ENCODE peak calls at places on chromosomes 16 and 17, in seven cellular contexts. N, B, X, U, L, Z and Y are unnamed samples.

GRCh38 chr17:13476722-13477121 is 125.0 kb downstream of the HS3ST3A1 start:
- DNase-seq in N (no peak), B (no peak), X (no peak), U (no peak), L (no peak), Z (no peak), Y (no peak)

GRCh38 chr17:58755577-58756245 is at the start of gene PPM1E:
- DNase-seq in N (no peak), B (peak), X (peak), U (peak), L (peak), Z (peak), Y (peak)

GRCh38 chr17:17810374-17811248 is 26.2 kb downstream of the SREBF1 start:
- DNase-seq in N (no peak), B (no peak), X (no peak), U (no peak), L (no peak), Z (no peak), Y (no peak)

GRCh38 chr16:1993731-1994131 is 4.0 kb downstream of the SYNGR3 start:
- DNase-seq in N (no peak), B (no peak), X (no peak), U (no peak), L (no peak), Z (no peak), Y (no peak)

GRCh38 chr16:83995756-83996155 is 27.7 kb downstream of the NECAB2 start:
- DNase-seq in N (no peak), B (no peak), X (peak), U (peak), L (peak), Z (no peak), Y (peak)

GRCh38 chr17:17224137-17224536 is 12.8 kb downstream of the FLCN start:
- DNase-seq in N (no peak), B (no peak), X (no peak), U (no peak), L (no peak), Z (no peak), Y (no peak)

GRCh38 chr16:23466162-23466885 is 13.3 kb upstream of the COG7 start:
- DNase-seq in N (no peak), B (no peak), X (no peak), U (no peak), L (peak), Z (no peak), Y (no peak)

GRCh38 chr16:49324703-49325102 is 43.1 kb upstream of the CBLN1 start:
- DNase-seq in N (no peak), B (no peak), X (no peak), U (no peak), L (no peak), Z (no peak), Y (no peak)

GRCh38 chr17:6755731-6756184 is at the start of gene XAF1:
- DNase-seq in N (no peak), B (peak), X (peak), U (peak), L (peak), Z (no peak), Y (peak)

GRCh38 chr16:86709902-86710601 is 131.7 kb downstream of the FOXL1 start:
- DNase-seq in N (no peak), B (no peak), X (no peak), U (no peak), L (no peak), Z (no peak), Y (no peak)

GRCh38 chr16:73015612-73016487 is 32.1 kb downstream of the ZFHX3 start:
- DNase-seq in N (no peak), B (no peak), X (peak), U (no peak), L (peak), Z (no peak), Y (no peak)

GRCh38 chr16:23482778-23483177 is 27.5 kb downstream of the GGA2 start:
- DNase-seq in N (no peak), B (no peak), X (no peak), U (no peak), L (no peak), Z (no peak), Y (no peak)

GRCh38 chr16:10256855-10257641 is 74.8 kb upstream of the GRIN2A start:
- DNase-seq in N (no peak), B (peak), X (peak), U (peak), L (no peak), Z (peak), Y (peak)

GRCh38 chr17:72416054-72416691 is 295.4 kb downstream of the SOX9 start:
- DNase-seq in N (no peak), B (no peak), X (no peak), U (peak), L (no peak), Z (no peak), Y (no peak)

GRCh38 chr16:3444032-3444388 is 530 bp downstream of the NAA60 start:
- DNase-seq in N (no peak), B (peak), X (peak), U (peak), L (no peak), Z (no peak), Y (peak)

GRCh38 chr17:28335959-28336871 is 654 bp downstream of the TNFAIP1 start:
- DNase-seq in N (no peak), B (no peak), X (peak), U (peak), L (peak), Z (no peak), Y (peak)

GRCh38 chr17:8441690-8442089 is 6.0 kb downstream of the NDEL1 start:
- DNase-seq in N (no peak), B (no peak), X (no peak), U (no peak), L (no peak), Z (no peak), Y (no peak)

GRCh38 chr17:46089389-46089965 is 90.4 kb downstream of the STH start:
- DNase-seq in N (no peak), B (no peak), X (no peak), U (no peak), L (no peak), Z (no peak), Y (no peak)

GRCh38 chr17:46179375-46179999 is 13.7 kb downstream of the KANSL1 start:
- DNase-seq in N (no peak), B (no peak), X (no peak), U (peak), L (no peak), Z (no peak), Y (no peak)

GRCh38 chr17:69175812-69176517 is 34.3 kb upstream of the ABCA6 start:
- DNase-seq in N (no peak), B (no peak), X (no peak), U (no peak), L (no peak), Z (no peak), Y (no peak)

GRCh38 chr16:73878616-73879015 is 418.0 kb upstream of the PSMD7 start:
- DNase-seq in N (no peak), B (no peak), X (no peak), U (peak), L (no peak), Z (no peak), Y (no peak)

GRCh38 chr16:67430504-67431076 is 331 bp upstream of the HSD11B2 start:
- DNase-seq in N (no peak), B (peak), X (peak), U (no peak), L (peak), Z (no peak), Y (peak)

GRCh38 chr16:83727018-83727417 is 80.8 kb upstream of the HSBP1 start:
- DNase-seq in N (no peak), B (no peak), X (no peak), U (no peak), L (no peak), Z (no peak), Y (no peak)

GRCh38 chr16:8620535-8620934 is 963 bp upstream of the METTL22 start:
- DNase-seq in N (no peak), B (no peak), X (no peak), U (no peak), L (no peak), Z (no peak), Y (no peak)

GRCh38 chr17:2853722-2854580 is 57.7 kb downstream of the RAP1GAP2 start:
- DNase-seq in N (no peak), B (peak), X (peak), U (no peak), L (no peak), Z (no peak), Y (peak)

GRCh38 chr16:27455700-27456099 is 53.7 kb downstream of the IL21R start:
- DNase-seq in N (no peak), B (peak), X (no peak), U (no peak), L (no peak), Z (no peak), Y (no peak)

GRCh38 chr16:24826096-24826690 is 19.6 kb upstream of the SLC5A11 start:
- DNase-seq in N (no peak), B (no peak), X (no peak), U (no peak), L (no peak), Z (no peak), Y (no peak)

GRCh38 chr17:3770471-3770870 is 30.5 kb downstream of the ITGAE start:
- DNase-seq in N (no peak), B (no peak), X (no peak), U (no peak), L (peak), Z (no peak), Y (no peak)

GRCh38 chr17:55496094-55496881 is 15.0 kb downstream of the SMIM36 start:
- DNase-seq in N (no peak), B (no peak), X (no peak), U (peak), L (no peak), Z (no peak), Y (peak)

GRCh38 chr17:59165933-59166342 is 10.4 kb downstream of the PRR11 start:
- DNase-seq in N (no peak), B (peak), X (peak), U (peak), L (no peak), Z (no peak), Y (no peak)

GRCh38 chr17:78107457-78107856 is 21.1 kb downstream of the TMC6 start:
- DNase-seq in N (no peak), B (no peak), X (no peak), U (no peak), L (peak), Z (no peak), Y (no peak)

GRCh38 chr17:3732171-3732570 is 8.5 kb downstream of the HASPIN start:
- DNase-seq in N (no peak), B (no peak), X (no peak), U (no peak), L (no peak), Z (no peak), Y (no peak)

GRCh38 chr16:68406458-68407041 is 41.8 kb downstream of the SMPD3 start:
- DNase-seq in N (no peak), B (no peak), X (no peak), U (peak), L (no peak), Z (no peak), Y (no peak)

GRCh38 chr16:65833171-65833871 is 533.2 kb upstream of the CDH5 start:
- DNase-seq in N (no peak), B (no peak), X (no peak), U (no peak), L (no peak), Z (no peak), Y (no peak)

GRCh38 chr16:85134794-85135153 is 22.5 kb upstream of the CIBAR2 start:
- DNase-seq in N (no peak), B (no peak), X (no peak), U (no peak), L (no peak), Z (no peak), Y (no peak)

GRCh38 chr17:78111012-78111726 is 17.4 kb downstream of the TMC6 start:
- DNase-seq in N (no peak), B (no peak), X (no peak), U (no peak), L (no peak), Z (no peak), Y (no peak)

GRCh38 chr16:23333034-23333579 is 31.0 kb downstream of the SCNN1B start:
- DNase-seq in N (no peak), B (no peak), X (no peak), U (no peak), L (no peak), Z (no peak), Y (no peak)

GRCh38 chr17:7839199-7839889 is 5.3 kb downstream of the KDM6B start:
- DNase-seq in N (no peak), B (no peak), X (no peak), U (no peak), L (peak), Z (no peak), Y (peak)

GRCh38 chr17:394718-395095 is 42.1 kb upstream of the RPH3AL start:
- DNase-seq in N (no peak), B (no peak), X (no peak), U (no peak), L (peak), Z (no peak), Y (no peak)